ENCODE peak calls at places on chromosome 3, in seven cellular contexts. K is tibial artery, N is MM.1S, Z is left lung, G is stomach, P is spleen, J is IMR-90. W is an unnamed sample.

GRCh38 chr3:147191795-147192385 is 214.5 kb downstream of the ZIC4 start:
- DNase-seq in K (no peak), N (peak; percentile 49), Z (no peak), G (no peak), P (no peak), J (peak; percentile 75), W (no peak)

GRCh38 chr3:155173771-155174170 is 93.7 kb downstream of the MME start:
- DNase-seq in K (no peak), N (no peak), Z (no peak), G (no peak), P (no peak), J (no peak), W (no peak)

GRCh38 chr3:1600206-1600605 is 498.5 kb upstream of the CNTN4 start:
- DNase-seq in K (no peak), N (no peak), Z (no peak), G (no peak), P (peak; percentile 58), J (no peak), W (no peak)

GRCh38 chr3:177144922-177145321 is 52.4 kb downstream of the TBL1XR1 start:
- DNase-seq in K (no peak), N (peak; percentile 97), Z (no peak), G (no peak), P (no peak), J (no peak), W (no peak)

GRCh38 chr3:72892081-72892763 is 4.4 kb downstream of the GXYLT2 start:
- DNase-seq in K (no peak), N (no peak), Z (no peak), G (no peak), P (no peak), J (peak; percentile 94), W (peak; percentile 30)

GRCh38 chr3:62095756-62096155 is 277.6 kb downstream of the FEZF2 start:
- DNase-seq in K (no peak), N (no peak), Z (no peak), G (no peak), P (no peak), J (peak; percentile 6), W (no peak)

GRCh38 chr3:114093596-114093995 is 37.1 kb downstream of the QTRT2 start:
- DNase-seq in K (no peak), N (no peak), Z (no peak), G (peak; percentile 30), P (no peak), J (peak; percentile 89), W (no peak)

GRCh38 chr3:134326760-134327593 is 47.3 kb downstream of the AMOTL2 start:
- DNase-seq in K (peak; percentile 88), N (no peak), Z (peak; percentile 31), G (no peak), P (no peak), J (peak; percentile 97), W (no peak)

GRCh38 chr3:31572605-31573459 is 40.1 kb downstream of the STT3B start:
- DNase-seq in K (no peak), N (no peak), Z (no peak), G (no peak), P (no peak), J (no peak), W (no peak)

GRCh38 chr3:69442771-69443197 is 56.9 kb upstream of the FRMD4B start:
- DNase-seq in K (no peak), N (no peak), Z (no peak), G (no peak), P (no peak), J (no peak), W (no peak)

GRCh38 chr3:194930439-194931204 is 244.9 kb downstream of the FAM43A start:
- DNase-seq in K (no peak), N (no peak), Z (no peak), G (no peak), P (peak; percentile 84), J (peak; percentile 46), W (no peak)

GRCh38 chr3:45994661-45995369 is 809 bp downstream of the FYCO1 start:
- DNase-seq in K (no peak), N (no peak), Z (no peak), G (no peak), P (peak; percentile 76), J (no peak), W (peak; percentile 63)

GRCh38 chr3:195285403-195285802 is 14.4 kb upstream of the XXYLT1 start:
- DNase-seq in K (no peak), N (no peak), Z (no peak), G (no peak), P (no peak), J (no peak), W (no peak)

GRCh38 chr3:56989434-56990294 is 70.8 kb upstream of the SPATA12 start:
- DNase-seq in K (no peak), N (no peak), Z (no peak), G (peak; percentile 66), P (no peak), J (no peak), W (no peak)

GRCh38 chr3:147200545-147200944 is 205.8 kb downstream of the ZIC4 start:
- DNase-seq in K (no peak), N (no peak), Z (no peak), G (no peak), P (no peak), J (peak; percentile 84), W (no peak)

GRCh38 chr3:30750967-30751366 is 143.5 kb downstream of the GADL1 start:
- DNase-seq in K (no peak), N (no peak), Z (no peak), G (no peak), P (no peak), J (no peak), W (no peak)

GRCh38 chr3:10334461-10334860 is 13.5 kb upstream of the SEC13 start:
- DNase-seq in K (no peak), N (no peak), Z (no peak), G (no peak), P (peak; percentile 64), J (peak; percentile 76), W (no peak)

GRCh38 chr3:152272771-152273242 is 4.1 kb downstream of the MBNL1 start:
- DNase-seq in K (no peak), N (no peak), Z (no peak), G (no peak), P (no peak), J (peak; percentile 94), W (no peak)

GRCh38 chr3:71968491-71968890 is 183.5 kb upstream of the PROK2 start:
- DNase-seq in K (no peak), N (no peak), Z (no peak), G (no peak), P (no peak), J (no peak), W (no peak)

GRCh38 chr3:194184265-194184751 is 48.4 kb downstream of the HES1 start:
- DNase-seq in K (no peak), N (no peak), Z (no peak), G (no peak), P (no peak), J (no peak), W (no peak)

GRCh38 chr3:160331127-160331937 is 67.7 kb downstream of the IFT80 start:
- DNase-seq in K (no peak), N (no peak), Z (no peak), G (no peak), P (no peak), J (peak; percentile 93), W (no peak)

GRCh38 chr3:125128861-125129501 is 73.2 kb upstream of the HEG1 start:
- DNase-seq in K (no peak), N (no peak), Z (no peak), G (no peak), P (no peak), J (peak; percentile 80), W (no peak)

GRCh38 chr3:85303156-85303555 is 344.4 kb downstream of the CADM2 start:
- DNase-seq in K (no peak), N (no peak), Z (no peak), G (no peak), P (no peak), J (no peak), W (no peak)

GRCh38 chr3:85304360-85304964 is 345.7 kb downstream of the CADM2 start:
- DNase-seq in K (no peak), N (no peak), Z (no peak), G (no peak), P (no peak), J (no peak), W (no peak)
- TF ChIP-seq CTCF in K (no peak), N (no peak), Z (no peak), G (peak; percentile 2), P (no peak), J (peak; percentile 35), W (no peak)

DNA sequence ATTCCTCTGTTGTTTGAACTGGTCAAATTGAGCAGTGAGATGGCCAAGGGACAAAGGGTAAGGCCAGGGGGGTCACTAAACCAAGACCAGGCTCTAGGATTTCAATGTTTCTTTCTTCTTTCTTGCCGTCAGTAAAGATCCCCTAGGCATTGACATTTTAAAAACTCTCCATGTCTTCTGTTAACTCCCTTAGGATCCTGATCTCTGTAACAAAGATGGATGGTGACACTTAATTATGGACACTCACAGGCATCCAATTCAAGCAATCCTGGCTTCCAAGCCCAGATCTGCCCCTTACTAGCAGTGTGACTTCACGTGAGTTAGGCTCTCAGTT is 415.0 kb downstream of the RBMS3 start:
- DNase-seq in K (no peak), N (no peak), Z (no peak), G (no peak), P (no peak), J (no peak), W (no peak)
- H3K4me3 ChIP-seq in K (no peak overlapping the region), N (no peak overlapping the region), Z (no peak overlapping the region), G (no peak overlapping the region), P (no peak overlapping the region), J (no peak overlapping the region), W (no peak overlapping the region)

GRCh38 chr3:13711911-13712650 is 163.2 kb downstream of the FBLN2 start:
- DNase-seq in K (peak; percentile 13), N (no peak), Z (peak; percentile 3), G (peak; percentile 7), P (peak; percentile 22), J (no peak), W (no peak)
- H3K9me3 ChIP-seq in K (no peaks in the 10 kb centered on the region), N (no peaks in the 10 kb centered on the region), Z (peaks cover 3% of the 10 kb centered on the region), G (no peaks in the 10 kb centered on the region), P (no peaks in the 10 kb centered on the region), J (peaks cover 13% of the 10 kb centered on the region), W (no peaks in the 10 kb centered on the region)

DNA sequence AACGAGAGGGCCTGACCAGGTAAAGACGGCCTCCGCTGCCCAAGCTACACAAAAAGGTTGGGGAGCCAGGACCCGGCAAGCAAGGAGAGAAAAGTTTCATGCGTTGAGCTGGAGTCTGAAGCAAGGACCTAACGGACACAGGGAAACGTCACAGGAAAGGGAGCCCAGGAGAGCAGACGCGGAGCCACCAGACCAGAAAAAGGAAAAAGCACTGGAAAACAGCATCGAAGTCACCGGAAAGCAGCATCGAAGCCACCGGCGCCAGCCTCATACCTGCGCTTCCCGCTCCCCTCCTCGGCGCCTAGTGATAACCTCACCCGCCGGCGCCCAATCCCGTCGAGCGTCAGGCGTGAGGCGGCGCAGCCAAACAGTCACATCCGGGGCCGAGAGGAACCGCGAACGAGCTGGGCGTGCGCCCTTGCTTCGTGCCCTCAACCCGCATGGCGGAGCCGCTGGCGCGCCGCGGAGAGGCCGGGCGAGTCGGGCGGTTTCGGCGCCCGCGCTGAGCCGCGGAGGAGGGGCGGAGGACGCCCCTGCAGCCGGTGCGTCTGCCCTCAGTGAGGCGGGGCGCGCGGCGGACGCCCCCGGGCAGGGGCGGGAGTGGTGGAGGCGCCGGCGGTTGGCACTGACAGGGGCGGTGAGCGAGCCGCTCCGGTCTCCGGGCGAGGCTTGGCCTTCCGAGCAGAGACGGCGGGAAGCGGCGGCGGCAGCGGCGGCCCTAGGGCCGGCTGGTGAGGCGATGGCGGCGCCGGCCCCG is at the start of the genes FBXO45 and WDR53:
- DNase-seq in K (peak; percentile 96), N (peak; percentile 99), Z (peak; percentile 95), G (peak; percentile 96), P (peak; percentile 99), J (peak; percentile 93), W (peak; percentile 95)
- TF ChIP-seq CTCF in K (no peak), N (no peak), Z (no peak), G (no peak), P (no peak), J (no peak), W (peak; percentile 28)